ENCODE peak calls at places on chromosome 14, in seven cellular contexts. P is HCT116, N is MM.1S, R is GM23338, E is PC-3, C is hepatocyte, B is PC-9. T is an unnamed sample.
A peak's percentile ranks its signal among the peaks of the same experiment; 100 is the strongest.

GRCh38 chr14:75871181-75871880 is 110.5 kb downstream of the TGFB3 start:
- DNase-seq in C (peak; percentile 41), N (no peak), B (no peak), R (no peak), E (no peak), P (no peak), T (no peak)

GRCh38 chr14:23115492-23115850 is 3.6 kb downstream of the CEBPE start:
- DNase-seq in C (no peak), P (no peak), R (no peak), E (no peak), N (no peak), B (no peak), T (no peak)

GRCh38 chr14:39474416-39474911 is 42.2 kb upstream of the FBXO33 start:
- DNase-seq in E (no peak), P (no peak), R (no peak), N (peak; percentile 37), B (no peak), C (peak; percentile 44), T (no peak)

GRCh38 chr14:40240456-40240855 is 808.2 kb upstream of the FBXO33 start:
- DNase-seq in C (no peak), R (no peak), E (peak; percentile 44), N (no peak), P (no peak), B (no peak), T (no peak)

GRCh38 chr14:39050389-39050788 is 52.6 kb downstream of the SEC23A start:
- DNase-seq in B (peak; percentile 64), C (peak; percentile 53), P (no peak), E (peak; percentile 73), R (no peak), N (no peak), T (peak; percentile 84)

GRCh38 chr14:103518416-103519042 is 4.1 kb downstream of the CKB start:
- DNase-seq in R (peak; percentile 91), P (no peak), B (peak; percentile 54), E (peak; percentile 71), N (no peak), C (peak; percentile 84), T (peak; percentile 63)

GRCh38 chr14:61750708-61751474 is 11.3 kb upstream of the SNAPC1 start:
- DNase-seq in R (peak; percentile 95), N (peak; percentile 77), P (peak; percentile 70), C (peak; percentile 15), B (peak; percentile 93), E (peak; percentile 99), T (peak; percentile 87)

GRCh38 chr14:72513994-72514659 is 379.8 kb downstream of the DPF3 start:
- DNase-seq in E (peak; percentile 70), N (peak; percentile 41), B (no peak), P (peak; percentile 10), C (peak; percentile 57), R (peak; percentile 77), T (peak; percentile 81)

GRCh38 chr14:22887260-22887989 is 4.4 kb downstream of the REM2 start:
- DNase-seq in E (peak; percentile 95), N (peak; percentile 84), C (peak; percentile 87), P (peak; percentile 92), R (peak; percentile 95), B (peak; percentile 88), T (peak; percentile 69)

GRCh38 chr14:74501135-74501614 is 7.6 kb downstream of the ISCA2 start:
- DNase-seq in P (no peak), B (no peak), E (peak; percentile 85), C (peak; percentile 85), R (peak; percentile 93), N (no peak), T (peak; percentile 87)

GRCh38 chr14:93047187-93047586 is 68.5 kb downstream of the ITPK1 start:
- DNase-seq in R (no peak), N (no peak), E (no peak), C (no peak), P (no peak), B (peak; percentile 30), T (no peak)

GRCh38 chr14:104931323-104931770 is 6.7 kb downstream of the PLD4 start:
- DNase-seq in N (no peak), C (no peak), B (no peak), E (no peak), R (no peak), P (no peak), T (no peak)

GRCh38 chr14:50340045-50340444 is 27.9 kb downstream of the DMAC2L start:
- DNase-seq in N (no peak), R (no peak), E (no peak), P (no peak), C (no peak), B (no peak), T (no peak)

GRCh38 chr14:46840971-46841729 is 189.6 kb upstream of the RPL10L start:
- DNase-seq in B (no peak), R (peak; percentile 79), C (peak; percentile 42), E (no peak), N (no peak), P (no peak), T (no peak)

GRCh38 chr14:36513451-36514277 is 6.4 kb downstream of the NKX2-1 start:
- DNase-seq in N (no peak), P (no peak), E (no peak), C (no peak), R (peak; percentile 90), B (no peak), T (no peak)

GRCh38 chr14:36511981-36512584 is 7.9 kb downstream of the NKX2-1 start:
- DNase-seq in C (no peak), P (no peak), R (no peak), E (no peak), N (no peak), B (no peak), T (no peak)

GRCh38 chr14:36514278-36515104 is 5.5 kb downstream of the NKX2-1 start:
- DNase-seq in N (no peak), P (no peak), E (no peak), R (peak; percentile 46), C (no peak), B (no peak), T (no peak)

GRCh38 chr14:36512585-36513003 is 7.4 kb downstream of the NKX2-1 start:
- DNase-seq in P (no peak), C (no peak), B (no peak), E (no peak), R (no peak), N (no peak), T (no peak)

GRCh38 chr14:36513012-36513420 is 7.0 kb downstream of the NKX2-1 start:
- DNase-seq in N (no peak), B (no peak), R (peak; percentile 61), P (no peak), C (no peak), E (no peak), T (no peak)
- TF ChIP-seq EZH2 in N (no peak), B (no peak), R (peak; percentile 82), P (no peak), C (peak; percentile 91), E (no peak), T (peak; percentile 47)

GRCh38 chr14:67253076-67253635 is 11.9 kb downstream of the PALS1 start:
- DNase-seq in R (no peak), N (no peak), P (no peak), C (no peak), E (no peak), B (no peak), T (no peak)

GRCh38 chr14:67251573-67252226 is 10.5 kb downstream of the PALS1 start:
- DNase-seq in P (no peak), E (peak; percentile 72), N (no peak), B (peak; percentile 51), R (peak; percentile 24), C (no peak), T (peak; percentile 41)
- H3K4me2 ChIP-seq in P (peak overlapping the region; percentile 42), E (peak overlapping the region; percentile 32), N (no peak overlapping the region), B (no peak overlapping the region), R (no peak overlapping the region), C (no peak overlapping the region), T (no peak overlapping the region)

DNA sequence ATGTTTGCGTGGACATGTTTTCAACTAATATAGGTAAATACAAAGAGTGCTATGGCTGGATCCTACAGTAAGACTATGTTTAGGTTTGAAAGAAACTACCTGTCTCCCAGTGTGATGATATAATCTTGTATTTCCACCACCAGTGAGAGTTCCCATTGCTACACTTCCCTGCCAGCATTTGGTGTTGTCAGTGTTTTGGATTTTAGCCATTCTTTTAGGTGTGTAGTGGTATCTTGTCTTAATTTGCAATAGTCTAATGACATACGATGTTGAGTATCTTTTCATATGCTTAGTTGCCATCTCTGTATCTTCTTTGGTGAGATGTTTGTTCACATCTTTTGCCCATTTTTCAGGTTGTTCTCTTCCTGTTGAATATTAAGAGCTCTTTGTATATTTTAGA is 103.5 kb downstream of the RALGAPA1 start:
- DNase-seq in P (no peak), N (no peak), E (no peak), C (no peak), B (no peak), R (no peak), T (no peak)
- H3K9me2 ChIP-seq in P (peaks cover 6% of the 10 kb centered on the region), N (no peaks in the 10 kb centered on the region), E (no peaks in the 10 kb centered on the region), C (no peaks in the 10 kb centered on the region), B (no peaks in the 10 kb centered on the region), R (no peaks in the 10 kb centered on the region), T (no peaks in the 10 kb centered on the region)

GRCh38 chr14:36518586-36519430 is 1.2 kb downstream of the NKX2-1 start:
- DNase-seq in E (no peak), C (no peak), N (no peak), P (no peak), B (no peak), R (peak; percentile 43), T (no peak)
- TF ChIP-seq EZH2 in E (no peak), C (peak; percentile 99), N (no peak), P (no peak), B (no peak), R (peak; percentile 85), T (no peak)

DNA sequence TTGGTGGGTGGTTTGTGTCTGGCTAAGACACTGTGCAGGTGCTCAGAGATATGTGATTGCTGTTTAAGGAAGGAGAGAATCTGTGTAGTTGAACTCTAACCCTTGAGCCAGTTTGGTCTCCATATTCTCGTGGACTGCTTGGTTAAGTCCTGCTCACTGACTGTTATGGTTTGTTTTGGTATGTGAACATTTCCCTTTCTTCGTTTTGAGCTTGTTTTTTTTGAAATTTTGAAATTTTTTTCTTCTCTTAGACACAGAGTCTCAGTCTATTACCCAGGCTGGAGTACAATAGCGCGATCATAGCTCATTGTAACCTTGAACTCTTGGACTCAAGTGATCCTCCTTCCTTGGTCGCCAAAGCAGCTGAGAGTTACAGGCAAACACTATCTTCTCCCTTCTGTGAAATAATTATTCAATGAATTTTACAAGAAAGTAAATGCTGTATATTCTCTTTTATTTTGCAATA is 40.0 kb downstream of the MIPOL1 start:
- DNase-seq in B (no peak), P (no peak), E (no peak), R (no peak), C (no peak), N (no peak), T (no peak)
- H3K4me2 ChIP-seq in B (no peak overlapping the region), P (no peak overlapping the region), E (no peak overlapping the region), R (no peak overlapping the region), C (no peak overlapping the region), N (no peak overlapping the region), T (no peak overlapping the region)

DNA sequence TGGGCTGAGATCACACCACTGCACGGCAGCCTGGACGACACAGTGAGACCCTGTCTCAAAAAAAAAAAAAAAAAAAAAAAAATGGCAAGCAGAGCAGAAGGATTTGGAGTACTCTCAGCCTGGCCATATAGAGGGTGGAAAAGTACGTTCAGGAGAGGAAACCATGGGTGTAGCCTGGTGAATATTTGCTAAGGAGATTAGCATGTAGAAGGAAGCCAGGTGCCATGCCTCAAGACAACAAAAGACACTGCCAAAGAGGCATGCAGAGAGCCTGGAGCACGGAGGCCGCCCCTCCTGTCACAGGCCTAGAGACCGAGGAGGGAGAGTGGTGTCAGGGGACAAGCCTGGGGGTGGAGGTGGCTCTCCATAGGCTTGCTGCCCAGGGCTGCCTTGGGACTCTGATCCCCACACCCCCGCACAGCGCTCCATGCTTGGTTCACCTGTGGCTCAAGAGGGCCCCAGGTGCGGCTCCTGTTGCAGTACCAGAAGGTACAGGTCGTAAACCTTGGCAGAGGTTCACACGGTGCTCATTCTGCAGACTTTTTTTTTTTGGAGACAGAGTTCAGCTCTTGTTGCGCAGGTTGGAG is 27.9 kb upstream of the DEGS2 start:
- DNase-seq in R (no peak), E (no peak), N (no peak), B (no peak), P (no peak), C (peak; percentile 36), T (no peak)
- H3K9me2 ChIP-seq in R (no peaks in the 10 kb centered on the region), E (no peaks in the 10 kb centered on the region), N (no peaks in the 10 kb centered on the region), B (no peaks in the 10 kb centered on the region), P (no peaks in the 10 kb centered on the region), C (no peaks in the 10 kb centered on the region), T (no peaks in the 10 kb centered on the region)